ENCODE peak calls at places on chromosomes 13 and 19, in eight cellular contexts. One of them, this sample, is unnamed.

GRCh38 chr13:45242524-45242923 is 41.7 kb upstream of the KCTD4 start:
- DNase-seq in IMR-90: no peak
- DNase-seq in heart left ventricle: no peak
- DNase-seq in A549: no peak
- DNase-seq in testis: no peak
- DNase-seq in tibial nerve: no peak
- DNase-seq in H54: no peak
- DNase-seq in HCT116: no peak
- DNase-seq in this sample: no peak

GRCh38 chr19:39496063-39496462 is 2.7 kb upstream of the DLL3 start:
- DNase-seq in heart left ventricle: no peak
- DNase-seq in IMR-90: no peak
- DNase-seq in A549: no peak
- DNase-seq in H54: no peak
- DNase-seq in tibial nerve: no peak
- DNase-seq in HCT116: no peak
- DNase-seq in testis: no peak
- DNase-seq in this sample: no peak

GRCh38 chr19:15551183-15552004 is 43.1 kb downstream of the CYP4F22 start:
- DNase-seq in H54: no peak
- DNase-seq in IMR-90: no peak
- DNase-seq in A549: peak; percentile 47
- DNase-seq in testis: peak; percentile 60
- DNase-seq in heart left ventricle: no peak
- DNase-seq in tibial nerve: no peak
- DNase-seq in HCT116: no peak
- DNase-seq in this sample: peak; percentile 26

GRCh38 chr13:49124693-49125304 is 95.3 kb upstream of the MLNR start:
- DNase-seq in heart left ventricle: no peak
- DNase-seq in IMR-90: no peak
- DNase-seq in HCT116: no peak
- DNase-seq in tibial nerve: no peak
- DNase-seq in testis: no peak
- DNase-seq in H54: no peak
- DNase-seq in A549: no peak
- DNase-seq in this sample: no peak

GRCh38 chr19:39474139-39474620 is 6.5 kb upstream of the TIMM50 start:
- DNase-seq in tibial nerve: no peak
- DNase-seq in heart left ventricle: peak; percentile 77
- DNase-seq in A549: peak; percentile 89
- DNase-seq in testis: peak; percentile 60
- DNase-seq in HCT116: no peak
- DNase-seq in IMR-90: peak; percentile 22
- DNase-seq in H54: no peak
- DNase-seq in this sample: no peak

GRCh38 chr19:38849746-38850230 is at the start of gene HNRNPL:
- DNase-seq in A549: no peak
- DNase-seq in H54: no peak
- DNase-seq in tibial nerve: no peak
- DNase-seq in HCT116: no peak
- DNase-seq in heart left ventricle: peak; percentile 100
- DNase-seq in IMR-90: no peak
- DNase-seq in testis: no peak
- DNase-seq in this sample: peak; percentile 99

GRCh38 chr13:107819071-107819470 is 396.3 kb downstream of the LIG4 start:
- DNase-seq in H54: no peak
- DNase-seq in IMR-90: no peak
- DNase-seq in tibial nerve: no peak
- DNase-seq in testis: no peak
- DNase-seq in heart left ventricle: no peak
- DNase-seq in HCT116: no peak
- DNase-seq in A549: no peak
- DNase-seq in this sample: no peak

GRCh38 chr13:40539954-40540706 is 126.3 kb downstream of the FOXO1 start:
- DNase-seq in A549: peak; percentile 30
- DNase-seq in HCT116: peak; percentile 48
- DNase-seq in H54: peak; percentile 35
- DNase-seq in testis: no peak
- DNase-seq in tibial nerve: no peak
- DNase-seq in heart left ventricle: no peak
- DNase-seq in IMR-90: peak; percentile 52
- DNase-seq in this sample: no peak

GRCh38 chr19:16030964-16031871 is 45.1 kb upstream of the TPM4 start:
- DNase-seq in heart left ventricle: no peak
- DNase-seq in H54: no peak
- DNase-seq in testis: no peak
- DNase-seq in tibial nerve: no peak
- DNase-seq in A549: no peak
- DNase-seq in IMR-90: no peak
- DNase-seq in HCT116: no peak
- DNase-seq in this sample: peak; percentile 27

GRCh38 chr13:59746291-59746962 is 417.3 kb downstream of the DIAPH3 start:
- DNase-seq in testis: no peak
- DNase-seq in IMR-90: peak; percentile 62
- DNase-seq in tibial nerve: no peak
- DNase-seq in A549: no peak
- DNase-seq in H54: peak; percentile 3
- DNase-seq in HCT116: no peak
- DNase-seq in heart left ventricle: no peak
- DNase-seq in this sample: no peak

GRCh38 chr13:87677334-87678234 is 6.4 kb downstream of the SLITRK5 start:
- DNase-seq in heart left ventricle: no peak
- DNase-seq in A549: no peak
- DNase-seq in testis: no peak
- DNase-seq in IMR-90: no peak
- DNase-seq in tibial nerve: no peak
- DNase-seq in H54: peak; percentile 51
- DNase-seq in HCT116: no peak
- DNase-seq in this sample: peak; percentile 41

GRCh38 chr19:4867534-4868285 is at the start of gene PLIN3:
- DNase-seq in tibial nerve: peak; percentile 97
- DNase-seq in HCT116: peak; percentile 88
- DNase-seq in heart left ventricle: peak; percentile 98
- DNase-seq in testis: peak; percentile 98
- DNase-seq in H54: peak; percentile 91
- DNase-seq in A549: peak; percentile 93
- DNase-seq in IMR-90: peak; percentile 93
- DNase-seq in this sample: peak; percentile 99
- TF ChIP-seq POLR2A in tibial nerve: no peak
- TF ChIP-seq POLR2A in HCT116: no peak
- TF ChIP-seq POLR2A in heart left ventricle: peak; percentile 66
- TF ChIP-seq POLR2A in testis: peak; percentile 61
- TF ChIP-seq POLR2A in H54: peak; percentile 77
- TF ChIP-seq POLR2A in A549: peak; percentile 25
- TF ChIP-seq POLR2A in IMR-90: no peak
- TF ChIP-seq POLR2A in this sample: peak; percentile 55

GRCh38 chr19:51691122-51692064 is 1.7 kb upstream of the SPACA6 start:
- DNase-seq in HCT116: no peak
- DNase-seq in IMR-90: peak; percentile 65
- DNase-seq in testis: peak; percentile 44
- DNase-seq in H54: no peak
- DNase-seq in heart left ventricle: no peak
- DNase-seq in tibial nerve: no peak
- DNase-seq in A549: no peak
- DNase-seq in this sample: no peak

GRCh38 chr19:51690359-51691121 is 2.6 kb upstream of the SPACA6 start:
- DNase-seq in testis: peak; percentile 66
- DNase-seq in HCT116: no peak
- DNase-seq in heart left ventricle: peak; percentile 86
- DNase-seq in IMR-90: peak; percentile 68
- DNase-seq in A549: peak; percentile 91
- DNase-seq in tibial nerve: no peak
- DNase-seq in H54: no peak
- DNase-seq in this sample: peak; percentile 60

GRCh38 chr19:51689751-51690358 is 3.3 kb upstream of the SPACA6 start:
- DNase-seq in IMR-90: no peak
- DNase-seq in HCT116: no peak
- DNase-seq in H54: no peak
- DNase-seq in A549: peak; percentile 57
- DNase-seq in testis: peak; percentile 75
- DNase-seq in tibial nerve: no peak
- DNase-seq in heart left ventricle: peak; percentile 84
- DNase-seq in this sample: peak; percentile 38

GRCh38 chr19:51687791-51688664 is 5.1 kb upstream of the SPACA6 start:
- DNase-seq in A549: peak; percentile 68
- DNase-seq in H54: no peak
- DNase-seq in tibial nerve: peak; percentile 39
- DNase-seq in heart left ventricle: peak; percentile 79
- DNase-seq in HCT116: no peak
- DNase-seq in IMR-90: peak; percentile 44
- DNase-seq in testis: peak; percentile 59
- DNase-seq in this sample: no peak

DNA sequence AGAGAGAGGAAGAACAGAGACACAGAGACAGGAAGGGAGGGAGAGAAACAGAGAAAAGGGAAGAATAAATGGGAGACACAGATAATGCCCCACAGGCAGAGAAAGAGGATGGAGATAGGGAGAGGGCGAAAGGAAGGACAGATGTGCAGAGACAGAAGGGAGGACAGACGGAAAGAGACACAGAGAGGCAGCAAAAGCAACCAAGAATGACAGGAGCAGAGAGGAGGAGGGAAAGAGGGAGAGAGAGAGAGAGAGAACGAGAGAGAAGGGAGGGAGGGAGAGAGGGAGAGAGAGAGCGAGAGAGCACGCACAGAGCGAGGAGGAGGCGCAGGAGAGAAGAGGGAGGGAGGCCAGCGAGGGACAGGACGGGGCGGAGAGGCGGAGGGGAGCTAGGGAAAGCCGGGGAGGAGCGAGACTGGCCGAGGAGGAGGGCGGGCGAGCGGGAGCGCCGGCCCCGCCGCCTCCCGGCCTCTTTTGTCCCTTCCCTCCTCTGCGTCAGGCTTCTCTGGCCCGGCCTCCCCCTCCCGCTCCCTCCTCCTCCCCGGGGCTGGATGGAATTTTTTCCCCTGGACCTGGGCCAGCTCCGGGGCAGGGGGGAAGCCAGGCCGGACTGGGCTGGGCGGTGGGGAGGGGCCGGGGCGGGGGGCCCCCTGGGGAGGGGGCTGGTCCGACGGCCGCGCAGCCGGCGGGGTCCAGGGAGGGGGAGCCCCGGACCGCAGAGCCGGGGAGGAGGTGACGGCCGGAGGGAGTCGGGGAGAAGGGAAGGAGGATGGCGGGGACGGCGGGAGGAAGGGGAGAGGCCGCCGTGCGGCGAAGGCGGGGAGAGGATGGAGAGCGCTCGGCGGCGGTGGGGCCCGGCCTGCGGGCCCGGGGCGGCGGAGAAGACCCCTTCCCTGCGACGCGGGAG is 4.2 kb upstream of the SPACA6 start:
- DNase-seq in A549: peak; percentile 71
- DNase-seq in HCT116: peak; percentile 73
- DNase-seq in tibial nerve: peak; percentile 74
- DNase-seq in IMR-90: peak; percentile 95
- DNase-seq in testis: peak; percentile 92
- DNase-seq in heart left ventricle: peak; percentile 95
- DNase-seq in H54: peak; percentile 56
- DNase-seq in this sample: peak; percentile 77
- TF ChIP-seq POLR2A in A549: peak; percentile 62
- TF ChIP-seq POLR2A in HCT116: peak; percentile 25
- TF ChIP-seq POLR2A in tibial nerve: no peak
- TF ChIP-seq POLR2A in IMR-90: peak; percentile 73
- TF ChIP-seq POLR2A in testis: no peak
- TF ChIP-seq POLR2A in heart left ventricle: peak; percentile 69
- TF ChIP-seq POLR2A in H54: peak; percentile 50
- TF ChIP-seq POLR2A in this sample: no peak

GRCh38 chr19:875265-875879 is 15.9 kb downstream of the CFD start:
- DNase-seq in heart left ventricle: no peak
- DNase-seq in H54: no peak
- DNase-seq in HCT116: no peak
- DNase-seq in IMR-90: no peak
- DNase-seq in tibial nerve: no peak
- DNase-seq in A549: no peak
- DNase-seq in testis: no peak
- DNase-seq in this sample: no peak
- TF ChIP-seq POLR2A in heart left ventricle: no peak
- TF ChIP-seq POLR2A in H54: no peak
- TF ChIP-seq POLR2A in HCT116: no peak
- TF ChIP-seq POLR2A in IMR-90: no peak
- TF ChIP-seq POLR2A in tibial nerve: no peak
- TF ChIP-seq POLR2A in A549: no peak
- TF ChIP-seq POLR2A in testis: no peak
- TF ChIP-seq POLR2A in this sample: no peak

DNA sequence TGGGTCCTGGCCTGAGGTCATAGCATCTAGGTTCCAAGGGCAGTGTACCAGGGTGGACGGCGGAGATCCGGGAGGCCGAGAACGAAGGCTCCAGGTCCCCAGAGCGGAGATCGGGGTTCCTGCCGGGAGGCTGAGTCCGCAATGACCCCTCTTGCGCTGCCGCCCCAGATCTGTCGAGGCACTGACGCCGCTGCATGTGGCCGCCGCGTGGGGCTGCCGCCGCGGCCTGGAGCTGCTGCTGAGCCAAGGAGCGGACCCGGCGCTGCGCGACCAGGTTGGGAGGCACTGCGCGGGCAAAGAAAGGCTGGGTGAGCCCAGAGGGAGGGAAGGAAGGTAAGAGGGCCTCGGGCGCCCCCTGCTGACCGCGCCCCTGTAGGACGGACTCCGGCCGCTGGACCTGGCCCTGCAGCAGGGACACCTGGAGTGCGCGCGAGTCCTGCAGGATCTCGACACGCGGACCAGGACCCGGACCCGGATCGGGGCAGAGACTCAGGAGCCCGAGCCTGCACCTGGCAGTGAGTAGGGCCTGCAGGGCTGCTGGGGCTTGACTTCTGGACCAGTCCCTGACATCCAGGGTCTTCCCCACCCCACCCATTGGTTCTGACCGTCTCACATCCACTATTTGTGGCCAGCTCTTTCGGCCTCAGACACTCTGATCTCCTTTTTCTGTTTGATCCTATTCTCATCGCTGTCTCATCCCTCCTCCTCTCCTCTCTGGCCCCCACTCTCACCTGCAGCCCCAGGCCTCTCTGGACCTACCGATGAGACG is 971 bp downstream of the ANKLE1 start:
- DNase-seq in IMR-90: peak; percentile 62
- DNase-seq in testis: peak; percentile 91
- DNase-seq in HCT116: peak; percentile 57
- DNase-seq in tibial nerve: peak; percentile 67
- DNase-seq in heart left ventricle: peak; percentile 91
- DNase-seq in A549: peak; percentile 64
- DNase-seq in H54: peak; percentile 86
- DNase-seq in this sample: peak; percentile 86
- TF ChIP-seq POLR2A in IMR-90: no peak
- TF ChIP-seq POLR2A in testis: no peak
- TF ChIP-seq POLR2A in HCT116: peak; percentile 40
- TF ChIP-seq POLR2A in tibial nerve: no peak
- TF ChIP-seq POLR2A in heart left ventricle: no peak
- TF ChIP-seq POLR2A in A549: no peak
- TF ChIP-seq POLR2A in H54: peak; percentile 12
- TF ChIP-seq POLR2A in this sample: no peak